ENCODE peak calls at places on chromosomes 7 and 10, in nine cellular contexts. One of them, this sample, is unnamed.

GRCh38 chr10:47318706-47319105 is 3.5 kb upstream of the GDF2 start:
- DNase-seq in A549: peak; percentile 43
- DNase-seq in H9: peak; percentile 65
- DNase-seq in tibial nerve: no peak
- DNase-seq in left lung: no peak
- DNase-seq in SJSA1: no peak
- DNase-seq in Peyer's patch: no peak
- DNase-seq in GM23248: no peak
- DNase-seq in adrenal gland: no peak
- DNase-seq in this sample: no peak

GRCh38 chr10:16987976-16988610 is 141.5 kb downstream of the CUBN start:
- DNase-seq in A549: no peak
- DNase-seq in H9: no peak
- DNase-seq in tibial nerve: no peak
- DNase-seq in left lung: no peak
- DNase-seq in SJSA1: no peak
- DNase-seq in Peyer's patch: no peak
- DNase-seq in GM23248: peak; percentile 27
- DNase-seq in adrenal gland: no peak
- DNase-seq in this sample: no peak

GRCh38 chr7:1590476-1590875 is 20.6 kb upstream of the PSMG3 start:
- DNase-seq in A549: no peak
- DNase-seq in H9: no peak
- DNase-seq in tibial nerve: no peak
- DNase-seq in left lung: no peak
- DNase-seq in SJSA1: no peak
- DNase-seq in Peyer's patch: no peak
- DNase-seq in GM23248: no peak
- DNase-seq in adrenal gland: no peak
- DNase-seq in this sample: no peak

GRCh38 chr7:698515-699259 is 27.8 kb upstream of the DNAAF5 start:
- DNase-seq in A549: no peak
- DNase-seq in H9: no peak
- DNase-seq in tibial nerve: no peak
- DNase-seq in left lung: no peak
- DNase-seq in SJSA1: no peak
- DNase-seq in Peyer's patch: no peak
- DNase-seq in GM23248: no peak
- DNase-seq in adrenal gland: no peak
- DNase-seq in this sample: no peak

GRCh38 chr10:93080350-93081046 is 6.8 kb downstream of the CYP26A1 start:
- DNase-seq in A549: peak; percentile 66
- DNase-seq in H9: peak; percentile 75
- DNase-seq in tibial nerve: peak; percentile 54
- DNase-seq in left lung: no peak
- DNase-seq in SJSA1: peak; percentile 72
- DNase-seq in Peyer's patch: peak; percentile 31
- DNase-seq in GM23248: peak; percentile 66
- DNase-seq in adrenal gland: peak; percentile 53
- DNase-seq in this sample: no peak

GRCh38 chr7:32427769-32428291 is 62.4 kb downstream of the LSM5 start:
- DNase-seq in A549: peak; percentile 83
- DNase-seq in H9: peak; percentile 93
- DNase-seq in tibial nerve: peak; percentile 28
- DNase-seq in left lung: peak; percentile 67
- DNase-seq in SJSA1: peak; percentile 10
- DNase-seq in Peyer's patch: no peak
- DNase-seq in GM23248: peak; percentile 87
- DNase-seq in adrenal gland: peak; percentile 79
- DNase-seq in this sample: peak; percentile 22

GRCh38 chr10:127802532-127803055 is 65.6 kb downstream of the FOXI2 start:
- DNase-seq in A549: no peak
- DNase-seq in H9: no peak
- DNase-seq in tibial nerve: no peak
- DNase-seq in left lung: no peak
- DNase-seq in SJSA1: no peak
- DNase-seq in Peyer's patch: no peak
- DNase-seq in GM23248: peak; percentile 3
- DNase-seq in adrenal gland: no peak
- DNase-seq in this sample: no peak

GRCh38 chr10:43199684-43200537 is 61.7 kb downstream of the CSGALNACT2 start:
- DNase-seq in A549: no peak
- DNase-seq in H9: peak; percentile 23
- DNase-seq in tibial nerve: peak; percentile 3
- DNase-seq in left lung: no peak
- DNase-seq in SJSA1: no peak
- DNase-seq in Peyer's patch: no peak
- DNase-seq in GM23248: no peak
- DNase-seq in adrenal gland: no peak
- DNase-seq in this sample: no peak

GRCh38 chr10:129707406-129708388 is 240.7 kb downstream of the MGMT start:
- DNase-seq in A549: no peak
- DNase-seq in H9: no peak
- DNase-seq in tibial nerve: no peak
- DNase-seq in left lung: no peak
- DNase-seq in SJSA1: no peak
- DNase-seq in Peyer's patch: no peak
- DNase-seq in GM23248: no peak
- DNase-seq in adrenal gland: no peak
- DNase-seq in this sample: peak; percentile 51

GRCh38 chr7:158740013-158740656 is 35.5 kb upstream of the NCAPG2 start:
- DNase-seq in A549: peak; percentile 32
- DNase-seq in H9: no peak
- DNase-seq in tibial nerve: peak; percentile 5
- DNase-seq in left lung: peak; percentile 73
- DNase-seq in SJSA1: peak; percentile 48
- DNase-seq in Peyer's patch: no peak
- DNase-seq in GM23248: peak; percentile 77
- DNase-seq in adrenal gland: peak; percentile 77
- DNase-seq in this sample: no peak

GRCh38 chr10:99341860-99342517 is 12.8 kb downstream of the CNNM1 start:
- DNase-seq in A549: no peak
- DNase-seq in H9: no peak
- DNase-seq in tibial nerve: no peak
- DNase-seq in left lung: no peak
- DNase-seq in SJSA1: no peak
- DNase-seq in Peyer's patch: no peak
- DNase-seq in GM23248: peak; percentile 88
- DNase-seq in adrenal gland: no peak
- DNase-seq in this sample: no peak

GRCh38 chr7:151705744-151706567 is 171.0 kb downstream of the PRKAG2 start:
- DNase-seq in A549: peak; percentile 61
- DNase-seq in H9: peak; percentile 72
- DNase-seq in tibial nerve: no peak
- DNase-seq in left lung: no peak
- DNase-seq in SJSA1: peak; percentile 73
- DNase-seq in Peyer's patch: no peak
- DNase-seq in GM23248: peak; percentile 64
- DNase-seq in adrenal gland: peak; percentile 64
- DNase-seq in this sample: no peak

GRCh38 chr7:74478671-74479065 is 25.0 kb downstream of the GTF2IRD1 start:
- DNase-seq in A549: no peak
- DNase-seq in H9: no peak
- DNase-seq in tibial nerve: no peak
- DNase-seq in left lung: no peak
- DNase-seq in SJSA1: no peak
- DNase-seq in Peyer's patch: no peak
- DNase-seq in GM23248: no peak
- DNase-seq in adrenal gland: no peak
- DNase-seq in this sample: no peak
- H3K4me1 ChIP-seq in A549: peaks cover 97% of the 10 kb centered on the region
- H3K4me1 ChIP-seq in H9: peaks cover 4% of the 10 kb centered on the region
- H3K4me1 ChIP-seq in tibial nerve: peaks cover 51% of the 10 kb centered on the region
- H3K4me1 ChIP-seq in left lung: peaks cover 42% of the 10 kb centered on the region
- H3K4me1 ChIP-seq in SJSA1: peaks cover 63% of the 10 kb centered on the region
- H3K4me1 ChIP-seq in Peyer's patch: no peaks in the 10 kb centered on the region
- H3K4me1 ChIP-seq in GM23248: peaks cover 59% of the 10 kb centered on the region
- H3K4me1 ChIP-seq in adrenal gland: peaks cover 54% of the 10 kb centered on the region
- H3K4me1 ChIP-seq in this sample: peaks cover 42% of the 10 kb centered on the region

DNA sequence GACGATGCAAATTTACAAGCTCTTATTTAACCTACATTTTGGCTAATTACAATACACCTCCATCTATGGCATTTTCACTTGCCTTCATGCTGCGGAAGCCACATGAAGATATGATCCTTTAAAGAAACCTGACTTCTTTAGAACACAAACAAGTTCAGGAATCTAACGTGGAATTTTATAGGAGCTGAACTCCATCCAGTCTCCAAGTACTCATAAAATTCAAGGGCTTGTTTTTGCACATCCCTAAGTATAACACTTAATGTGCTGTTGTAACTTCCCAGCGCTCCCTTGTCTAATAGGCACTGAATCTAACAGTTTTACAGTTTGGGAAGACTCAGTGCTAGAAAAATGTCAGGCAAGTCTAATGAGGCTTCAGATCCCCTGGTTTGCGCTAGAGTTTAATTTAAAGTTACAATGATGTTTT is 664.5 kb downstream of the KCNMA1 start:
- DNase-seq in A549: no peak
- DNase-seq in H9: no peak
- DNase-seq in tibial nerve: no peak
- DNase-seq in left lung: no peak
- DNase-seq in SJSA1: no peak
- DNase-seq in Peyer's patch: no peak
- DNase-seq in GM23248: peak; percentile 43
- DNase-seq in adrenal gland: no peak
- DNase-seq in this sample: peak; percentile 19
- H3K4me1 ChIP-seq in A549: no peaks in the 10 kb centered on the region
- H3K4me1 ChIP-seq in H9: no peaks in the 10 kb centered on the region
- H3K4me1 ChIP-seq in tibial nerve: no peaks in the 10 kb centered on the region
- H3K4me1 ChIP-seq in left lung: no peaks in the 10 kb centered on the region
- H3K4me1 ChIP-seq in SJSA1: no peaks in the 10 kb centered on the region
- H3K4me1 ChIP-seq in Peyer's patch: no peaks in the 10 kb centered on the region
- H3K4me1 ChIP-seq in GM23248: peaks cover 31% of the 10 kb centered on the region
- H3K4me1 ChIP-seq in adrenal gland: no peaks in the 10 kb centered on the region
- H3K4me1 ChIP-seq in this sample: no peaks in the 10 kb centered on the region

GRCh38 chr10:79223346-79224048 is 123.8 kb upstream of the PPIF start:
- DNase-seq in A549: no peak
- DNase-seq in H9: no peak
- DNase-seq in tibial nerve: peak; percentile 65
- DNase-seq in left lung: peak; percentile 86
- DNase-seq in SJSA1: no peak
- DNase-seq in Peyer's patch: no peak
- DNase-seq in GM23248: no peak
- DNase-seq in adrenal gland: peak; percentile 90
- DNase-seq in this sample: no peak

GRCh38 chr10:79223001-79223345 is 124.3 kb upstream of the PPIF start:
- DNase-seq in A549: no peak
- DNase-seq in H9: no peak
- DNase-seq in tibial nerve: no peak
- DNase-seq in left lung: no peak
- DNase-seq in SJSA1: no peak
- DNase-seq in Peyer's patch: no peak
- DNase-seq in GM23248: no peak
- DNase-seq in adrenal gland: no peak
- DNase-seq in this sample: no peak

GRCh38 chr10:79224992-79225391 is 122.3 kb upstream of the PPIF start:
- DNase-seq in A549: no peak
- DNase-seq in H9: no peak
- DNase-seq in tibial nerve: no peak
- DNase-seq in left lung: no peak
- DNase-seq in SJSA1: no peak
- DNase-seq in Peyer's patch: no peak
- DNase-seq in GM23248: no peak
- DNase-seq in adrenal gland: no peak
- DNase-seq in this sample: no peak

GRCh38 chr10:79226391-79227245 is 120.7 kb upstream of the PPIF start:
- DNase-seq in A549: no peak
- DNase-seq in H9: no peak
- DNase-seq in tibial nerve: no peak
- DNase-seq in left lung: no peak
- DNase-seq in SJSA1: no peak
- DNase-seq in Peyer's patch: no peak
- DNase-seq in GM23248: no peak
- DNase-seq in adrenal gland: no peak
- DNase-seq in this sample: no peak

DNA sequence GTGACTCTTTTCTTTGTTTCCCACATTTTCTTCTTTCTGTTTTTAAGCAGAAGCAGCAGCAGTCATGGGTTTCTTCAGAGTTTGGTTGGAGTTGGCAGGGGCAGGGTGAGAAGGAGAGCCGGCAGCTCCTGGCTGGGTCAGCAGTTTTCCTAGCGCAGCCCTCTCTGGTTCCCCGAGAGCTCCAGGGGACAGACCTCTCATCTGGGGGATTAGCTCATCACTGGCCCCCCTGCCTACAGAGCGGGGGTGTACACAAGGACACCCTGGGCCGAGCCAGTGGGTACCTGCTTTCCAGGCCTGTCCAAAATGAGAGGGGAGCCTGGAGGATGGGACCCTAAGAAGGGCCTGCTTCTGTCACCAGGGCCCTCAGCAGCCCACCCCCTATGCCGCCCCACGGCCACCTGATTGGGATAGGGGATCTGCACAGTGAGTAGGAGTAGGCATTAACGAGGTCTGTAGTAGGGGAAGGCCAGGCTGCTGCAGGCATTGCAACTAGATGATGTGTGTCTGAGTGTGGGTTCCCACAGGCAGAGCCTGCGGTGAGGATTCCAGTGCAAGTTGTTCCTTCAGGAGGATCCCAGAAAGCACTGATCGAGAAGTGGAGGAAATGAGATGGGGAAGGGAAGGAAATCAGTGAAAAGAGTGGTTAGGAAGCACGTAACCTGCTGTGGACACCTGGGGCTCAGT is 122.9 kb upstream of the PPIF start:
- DNase-seq in A549: no peak
- DNase-seq in H9: no peak
- DNase-seq in tibial nerve: no peak
- DNase-seq in left lung: no peak
- DNase-seq in SJSA1: no peak
- DNase-seq in Peyer's patch: no peak
- DNase-seq in GM23248: no peak
- DNase-seq in adrenal gland: no peak
- DNase-seq in this sample: no peak
- H3K4me1 ChIP-seq in A549: no peaks in the 10 kb centered on the region
- H3K4me1 ChIP-seq in H9: peaks cover 15% of the 10 kb centered on the region
- H3K4me1 ChIP-seq in tibial nerve: peaks cover 45% of the 10 kb centered on the region
- H3K4me1 ChIP-seq in left lung: peaks cover 17% of the 10 kb centered on the region
- H3K4me1 ChIP-seq in SJSA1: no peaks in the 10 kb centered on the region
- H3K4me1 ChIP-seq in Peyer's patch: no peaks in the 10 kb centered on the region
- H3K4me1 ChIP-seq in GM23248: no peaks in the 10 kb centered on the region
- H3K4me1 ChIP-seq in adrenal gland: peaks cover 57% of the 10 kb centered on the region
- H3K4me1 ChIP-seq in this sample: peaks cover 5% of the 10 kb centered on the region

DNA sequence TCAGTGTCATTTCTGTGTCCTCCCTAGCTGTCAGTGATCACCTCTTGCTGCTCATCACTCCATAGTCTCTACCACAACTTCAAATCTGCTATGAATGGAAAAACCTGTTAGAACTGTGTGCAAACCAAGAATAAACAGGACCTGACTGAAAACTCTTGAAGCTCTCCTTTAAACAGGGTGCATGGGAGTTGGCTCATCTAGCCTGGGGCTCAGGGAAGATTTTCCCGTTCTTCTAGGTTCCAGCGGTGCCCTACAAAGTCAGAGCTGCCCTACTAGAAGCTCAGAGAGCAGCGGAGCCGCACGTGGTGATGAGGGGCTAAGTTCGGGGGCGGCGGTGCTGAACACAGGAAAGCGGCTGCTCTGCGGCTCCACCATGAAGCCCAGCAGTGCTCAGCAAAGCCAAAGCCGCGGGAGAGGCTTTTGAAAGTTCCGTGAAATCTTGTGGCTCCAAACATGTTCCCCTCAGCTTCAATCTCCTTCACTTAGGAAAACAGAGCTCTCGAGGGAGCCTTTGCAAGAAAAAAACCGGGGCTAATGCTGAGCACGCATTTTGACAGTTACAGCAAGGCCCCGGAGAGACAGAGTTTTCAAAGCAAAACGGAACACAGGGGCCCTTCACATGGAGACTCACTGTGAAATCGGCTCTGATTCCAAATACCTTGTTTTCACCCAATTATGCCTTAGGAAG is 30.5 kb downstream of the RGS10 start:
- DNase-seq in A549: no peak
- DNase-seq in H9: no peak
- DNase-seq in tibial nerve: no peak
- DNase-seq in left lung: no peak
- DNase-seq in SJSA1: no peak
- DNase-seq in Peyer's patch: no peak
- DNase-seq in GM23248: no peak
- DNase-seq in adrenal gland: no peak
- DNase-seq in this sample: no peak
- H3K4me1 ChIP-seq in A549: no peaks in the 10 kb centered on the region
- H3K4me1 ChIP-seq in H9: no peaks in the 10 kb centered on the region
- H3K4me1 ChIP-seq in tibial nerve: peaks cover 3% of the 10 kb centered on the region
- H3K4me1 ChIP-seq in left lung: no peaks in the 10 kb centered on the region
- H3K4me1 ChIP-seq in SJSA1: peaks cover 5% of the 10 kb centered on the region
- H3K4me1 ChIP-seq in Peyer's patch: peaks cover 7% of the 10 kb centered on the region
- H3K4me1 ChIP-seq in GM23248: no peaks in the 10 kb centered on the region
- H3K4me1 ChIP-seq in adrenal gland: no peaks in the 10 kb centered on the region
- H3K4me1 ChIP-seq in this sample: peaks cover 7% of the 10 kb centered on the region

This sample was measured in prostate gland.